ENCODE peak calls at places on chromosomes 12 and 14, in ten cellular contexts. A is iris pigment epithelial cell; J is HL-60; I is fibroblast of the aortic adventitia; R is neural progenitor cell; L is tibial artery; W is cortex of kidney; H is A549; G is MM.1S; O is activated CD4-positive, alpha-beta T cell treated with anti-CD3 and anti-CD28 coated beads for 4 hours. K is an unnamed sample.

GRCh38 chr14:96160913-96161310 is 43.7 kb upstream of the BDKRB2 start:
- DNase-seq in A (no peak), J (no peak), I (no peak), R (no peak), L (no peak), W (no peak), H (no peak), G (no peak), O (no peak), K (no peak)

GRCh38 chr14:55005071-55005470 is 21.8 kb downstream of the WDHD1 start:
- DNase-seq in A (peak), J (no peak), I (no peak), R (no peak), L (no peak), W (no peak), H (no peak), G (no peak), O (no peak), K (no peak)

GRCh38 chr12:72209096-72209495 is 63.1 kb upstream of the TRHDE start:
- DNase-seq in A (no peak), J (no peak), I (no peak), R (no peak), L (no peak), W (no peak), H (no peak), G (no peak), O (no peak), K (no peak)

GRCh38 chr14:95331708-95332408 is 12.2 kb upstream of the CLMN start:
- DNase-seq in A (no peak), J (no peak), I (no peak), R (no peak), L (no peak), W (no peak), H (no peak), G (no peak), O (no peak), K (no peak)

GRCh38 chr14:69319911-69320310 is 60.0 kb downstream of the GALNT16 start:
- DNase-seq in A (no peak), J (no peak), I (no peak), R (no peak), L (peak), W (no peak), H (no peak), G (no peak), O (no peak), K (no peak)

GRCh38 chr12:53726342-53726741 is 910 bp downstream of the CALCOCO1 start:
- DNase-seq in A (no peak), J (no peak), I (no peak), R (no peak), L (no peak), W (no peak), H (no peak), G (peak), O (no peak), K (no peak)

GRCh38 chr14:66105819-66106218 is 380.4 kb upstream of the CCDC196 start:
- DNase-seq in A (peak), J (no peak), I (peak), R (no peak), L (no peak), W (no peak), H (no peak), G (no peak), O (no peak), K (no peak)

GRCh38 chr12:78938341-78939084 is 73.9 kb downstream of the SYT1 start:
- DNase-seq in A (no peak), J (no peak), I (no peak), R (no peak), L (no peak), W (no peak), H (no peak), G (no peak), O (no peak), K (no peak)

GRCh38 chr12:110577717-110578521 is 5.2 kb downstream of the PPTC7 start:
- DNase-seq in A (peak), J (peak), I (peak), R (no peak), L (no peak), W (no peak), H (peak), G (no peak), O (peak), K (peak)

GRCh38 chr14:73717247-73717646 is 3.1 kb upstream of the PNMA1 start:
- DNase-seq in A (no peak), J (no peak), I (peak), R (no peak), L (no peak), W (no peak), H (no peak), G (no peak), O (no peak), K (no peak)

GRCh38 chr14:62143235-62143634 is 381.0 kb downstream of the SNAPC1 start:
- DNase-seq in A (peak), J (no peak), I (peak), R (no peak), L (no peak), W (no peak), H (no peak), G (no peak), O (no peak), K (no peak)

GRCh38 chr12:118302053-118302452 is 70.7 kb downstream of the TAOK3 start:
- DNase-seq in A (peak), J (no peak), I (peak), R (no peak), L (no peak), W (no peak), H (no peak), G (no peak), O (no peak), K (no peak)

GRCh38 chr12:72264548-72265175 is 7.5 kb upstream of the TRHDE start:
- DNase-seq in A (peak), J (no peak), I (peak), R (peak), L (no peak), W (no peak), H (no peak), G (peak), O (no peak), K (no peak)

GRCh38 chr14:102620413-102620812 is 28.0 kb downstream of the RCOR1 start:
- DNase-seq in A (peak), J (no peak), I (no peak), R (no peak), L (no peak), W (no peak), H (no peak), G (no peak), O (no peak), K (no peak)

GRCh38 chr14:73717998-73718741 is 4.0 kb upstream of the PNMA1 start:
- DNase-seq in A (peak), J (no peak), I (no peak), R (peak), L (peak), W (no peak), H (no peak), G (no peak), O (no peak), K (no peak)

GRCh38 chr12:53005215-53005985 is 856 bp upstream of the EIF4B start:
- DNase-seq in A (no peak), J (peak), I (no peak), R (peak), L (no peak), W (no peak), H (no peak), G (no peak), O (peak), K (no peak)

GRCh38 chr14:56733396-56733795 is 76.9 kb downstream of the OTX2 start:
- DNase-seq in A (no peak), J (no peak), I (no peak), R (peak), L (no peak), W (no peak), H (no peak), G (no peak), O (no peak), K (no peak)

GRCh38 chr12:88600272-88600671 is 20.0 kb upstream of the KITLG start:
- DNase-seq in A (peak), J (no peak), I (peak), R (no peak), L (no peak), W (no peak), H (no peak), G (no peak), O (no peak), K (no peak)

GRCh38 chr12:56520025-56520810 is 1.4 kb upstream of the RBMS2 start:
- DNase-seq in A (peak), J (no peak), I (peak), R (no peak), L (no peak), W (no peak), H (no peak), G (no peak), O (no peak), K (no peak)

GRCh38 chr14:96455588-96455987 is 46.6 kb upstream of the PAPOLA start:
- DNase-seq in A (no peak), J (no peak), I (no peak), R (no peak), L (no peak), W (no peak), H (no peak), G (no peak), O (no peak), K (no peak)

GRCh38 chr12:128818065-128819022 is 5.4 kb downstream of the SLC15A4 start:
- DNase-seq in A (peak), J (no peak), I (peak), R (no peak), L (no peak), W (no peak), H (no peak), G (no peak), O (no peak), K (no peak)

GRCh38 chr12:46303039-46303666 is 34.3 kb upstream of the SLC38A1 start:
- DNase-seq in A (peak), J (peak), I (peak), R (no peak), L (no peak), W (no peak), H (no peak), G (peak), O (peak), K (peak)

GRCh38 chr14:97159124-97159523 is 361.9 kb downstream of the VRK1 start:
- DNase-seq in A (no peak), J (no peak), I (no peak), R (no peak), L (no peak), W (no peak), H (no peak), G (no peak), O (no peak), K (no peak)

GRCh38 chr12:66190519-66191406 is 1.7 kb downstream of the IRAK3 start:
- DNase-seq in A (peak), J (peak), I (peak), R (no peak), L (no peak), W (no peak), H (no peak), G (no peak), O (no peak), K (no peak)

GRCh38 chr12:94266796-94267529 is 118.6 kb downstream of the PLXNC1 start:
- DNase-seq in A (peak), J (peak), I (peak), R (no peak), L (no peak), W (no peak), H (no peak), G (no peak), O (no peak), K (no peak)

GRCh38 chr12:24069532-24070395 is 120.3 kb upstream of the SOX5 start:
- DNase-seq in A (peak), J (no peak), I (peak), R (peak), L (no peak), W (no peak), H (no peak), G (no peak), O (no peak), K (no peak)

GRCh38 chr14:95597784-95598204 is 62.9 kb downstream of the GLRX5 start:
- DNase-seq in A (peak), J (no peak), I (peak), R (peak), L (no peak), W (no peak), H (no peak), G (no peak), O (no peak), K (no peak)